ENCODE peak calls at places on chromosomes 7 and 10, in six cellular contexts. M is IMR-90, T is endodermal cell, Y is AG04450, C is cardiac fibroblast, E is left ventricle myocardium inferior. W is an unnamed sample.

GRCh38 chr7:18145160-18145559 is 117.5 kb upstream of the PRPS1L1 start:
- DNase-seq in M (no peak), E (no peak), C (no peak), T (no peak), Y (no peak), W (no peak)

GRCh38 chr10:510415-510881 is 179.0 kb downstream of the DIP2C start:
- DNase-seq in E (peak), M (peak), T (no peak), C (no peak), Y (no peak), W (no peak)

GRCh38 chr7:155378580-155378934 is 79.4 kb upstream of the EN2 start:
- DNase-seq in M (no peak), C (no peak), Y (no peak), E (no peak), T (no peak), W (no peak)

GRCh38 chr10:74981831-74982633 is 129.4 kb upstream of the SAMD8 start:
- DNase-seq in C (no peak), T (no peak), E (no peak), Y (no peak), M (no peak), W (no peak)

GRCh38 chr10:94292448-94293118 is 70.2 kb downstream of the NOC3L start:
- DNase-seq in M (peak), T (no peak), C (peak), Y (no peak), E (peak), W (no peak)

GRCh38 chr7:19051767-19052375 is 65.6 kb downstream of the TWIST1 start:
- DNase-seq in T (peak), C (peak), Y (no peak), M (peak), E (peak), W (no peak)

GRCh38 chr10:78860260-78860914 is 208.4 kb upstream of the ZMIZ1 start:
- DNase-seq in E (no peak), T (no peak), C (no peak), M (no peak), Y (no peak), W (no peak)

GRCh38 chr7:31986878-31987518 is 83.2 kb downstream of the PDE1C start:
- DNase-seq in E (no peak), T (no peak), C (peak), M (peak), Y (peak), W (no peak)

GRCh38 chr7:80039255-80039884 is 95.3 kb upstream of the GNAI1 start:
- DNase-seq in Y (no peak), E (no peak), C (peak), M (peak), T (no peak), W (no peak)

GRCh38 chr7:81175291-81175942 is 256.6 kb upstream of the SEMA3C start:
- DNase-seq in E (no peak), T (no peak), C (no peak), Y (no peak), M (no peak), W (no peak)

GRCh38 chr7:147756290-147756689 is 834.3 kb upstream of the C7orf33 start:
- DNase-seq in C (no peak), M (no peak), E (no peak), Y (no peak), T (no peak), W (no peak)

GRCh38 chr10:9234191-9234590 is 1179.7 kb downstream of the GATA3 start:
- DNase-seq in E (no peak), M (no peak), C (no peak), T (no peak), Y (no peak), W (no peak)

GRCh38 chr10:58010076-58010475 is 257.6 kb downstream of the IPMK start:
- DNase-seq in Y (no peak), C (no peak), M (no peak), T (no peak), E (no peak), W (no peak)

GRCh38 chr10:114356786-114357588 is 47.3 kb downstream of the AFAP1L2 start:
- DNase-seq in E (no peak), M (peak), T (no peak), C (peak), Y (peak), W (no peak)

GRCh38 chr10:101091546-101092290 is 29.9 kb downstream of the KAZALD1 start:
- DNase-seq in E (no peak), M (no peak), C (peak), Y (no peak), T (no peak), W (no peak)

GRCh38 chr7:149620961-149621360 is 123.4 kb upstream of the ZNF746 start:
- DNase-seq in M (no peak), Y (no peak), T (no peak), C (no peak), E (no peak), W (no peak)

GRCh38 chr10:89086801-89087513 is 96.4 kb downstream of the FAS start:
- DNase-seq in Y (peak), M (peak), E (peak), C (peak), T (peak), W (peak)

GRCh38 chr10:75924309-75924920 is 493.0 kb downstream of the LRMDA start:
- DNase-seq in M (no peak), C (no peak), Y (no peak), E (no peak), T (peak), W (no peak)

GRCh38 chr10:102775201-102775972 is 31.6 kb downstream of the WBP1L start:
- DNase-seq in C (peak), M (peak), E (peak), Y (no peak), T (no peak), W (peak)

GRCh38 chr10:71688256-71688655 is 31.3 kb downstream of the C10orf105 start:
- DNase-seq in C (no peak), M (no peak), E (no peak), Y (no peak), T (no peak), W (no peak)

GRCh38 chr10:92690211-92691041 is 671 bp downstream of the HHEX start:
- DNase-seq in T (peak), C (peak), Y (no peak), M (peak), E (peak), W (no peak)

GRCh38 chr7:10536561-10536960 is 437.1 kb upstream of the PHF14 start:
- DNase-seq in C (no peak), Y (no peak), T (no peak), E (no peak), M (no peak), W (no peak)

GRCh38 chr7:15723840-15724239 is 37.4 kb upstream of the MEOX2 start:
- DNase-seq in Y (no peak), C (no peak), E (no peak), M (no peak), T (no peak), W (no peak)

GRCh38 chr10:2921956-2922680 is 145.2 kb upstream of the PFKP start:
- DNase-seq in T (peak), E (no peak), C (peak), M (peak), Y (no peak), W (no peak)

GRCh38 chr7:157499121-157499834 is 162.5 kb downstream of the DNAJB6 start:
- DNase-seq in M (no peak), T (peak), C (no peak), E (peak), Y (no peak), W (no peak)

GRCh38 chr10:49361178-49361554 is 34.7 kb downstream of the DRGX start:
- DNase-seq in Y (no peak), C (no peak), T (no peak), M (no peak), E (no peak), W (no peak)

GRCh38 chr10:63780075-63780474 is 258.9 kb downstream of the REEP3 start:
- DNase-seq in C (no peak), E (no peak), T (no peak), Y (no peak), M (no peak), W (no peak)

GRCh38 chr7:92695308-92696261 is 105.4 kb upstream of the FAM133B start:
- DNase-seq in T (peak), E (peak), C (peak), M (peak), Y (peak), W (peak)

GRCh38 chr7:44396931-44397525 is 71.6 kb upstream of the CAMK2B start:
- DNase-seq in Y (peak), M (peak), T (peak), C (peak), E (no peak), W (no peak)

GRCh38 chr10:102654566-102654965 is 10.3 kb downstream of the TRIM8 start:
- DNase-seq in E (no peak), C (no peak), M (no peak), T (no peak), Y (no peak), W (no peak)

GRCh38 chr10:61172182-61172926 is 228.4 kb upstream of the RHOBTB1 start:
- DNase-seq in T (no peak), Y (no peak), M (no peak), E (no peak), C (no peak), W (no peak)

GRCh38 chr7:157514746-157515145 is 177.9 kb downstream of the DNAJB6 start:
- DNase-seq in E (no peak), C (no peak), T (no peak), Y (no peak), M (no peak), W (no peak)

GRCh38 chr7:39702133-39702532 is 78.8 kb downstream of the RALA start:
- DNase-seq in E (no peak), Y (peak), M (peak), C (no peak), T (no peak), W (no peak)

GRCh38 chr10:30980951-30981616 is 50.6 kb downstream of the ZNF438 start:
- DNase-seq in E (peak), C (peak), M (peak), T (no peak), Y (no peak), W (peak)

GRCh38 chr10:58456180-58456579 is 56.5 kb upstream of the BICC1 start:
- DNase-seq in E (no peak), T (no peak), M (no peak), Y (no peak), C (no peak), W (no peak)

GRCh38 chr10:36801660-36802059 is 323.7 kb upstream of the ANKRD30A start:
- DNase-seq in E (no peak), T (no peak), C (no peak), M (no peak), Y (no peak), W (no peak)

GRCh38 chr10:124125305-124126116 is 32.1 kb upstream of the CHST15 start:
- DNase-seq in C (peak), T (peak), Y (no peak), M (no peak), E (no peak), W (no peak)

DNA sequence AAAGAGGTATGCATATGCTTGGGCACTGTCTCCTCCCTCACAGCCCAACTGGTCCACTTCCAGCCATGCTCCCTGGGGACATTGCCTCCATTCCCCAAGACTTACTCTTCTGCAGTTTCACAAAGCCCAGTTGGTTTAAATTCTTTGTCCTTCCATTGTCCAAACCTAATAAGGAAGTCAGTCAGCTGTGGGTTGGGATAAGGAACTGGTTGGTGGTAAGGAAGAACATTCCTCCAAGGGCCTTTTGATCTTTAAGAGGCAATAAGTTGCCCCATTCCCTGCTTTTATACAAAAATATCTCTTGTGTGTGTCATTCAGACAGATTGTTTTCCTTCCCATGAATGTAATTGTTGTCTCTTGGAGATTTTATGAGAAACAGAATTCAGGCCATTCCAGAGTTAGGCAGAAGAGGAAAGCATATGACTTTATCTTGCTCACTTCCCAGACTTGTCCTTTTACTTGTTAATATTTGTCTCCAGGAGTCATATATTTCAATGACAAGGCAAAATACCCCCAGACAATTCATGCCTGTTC is 673.7 kb downstream of the SUGCT start:
- DNase-seq in M (peak), T (no peak), E (no peak), C (peak), Y (peak), W (peak)
- H3K4me3 ChIP-seq in M (no peak), T (no peak), E (no peak), C (no peak), Y (no peak), W (no peak)

DNA sequence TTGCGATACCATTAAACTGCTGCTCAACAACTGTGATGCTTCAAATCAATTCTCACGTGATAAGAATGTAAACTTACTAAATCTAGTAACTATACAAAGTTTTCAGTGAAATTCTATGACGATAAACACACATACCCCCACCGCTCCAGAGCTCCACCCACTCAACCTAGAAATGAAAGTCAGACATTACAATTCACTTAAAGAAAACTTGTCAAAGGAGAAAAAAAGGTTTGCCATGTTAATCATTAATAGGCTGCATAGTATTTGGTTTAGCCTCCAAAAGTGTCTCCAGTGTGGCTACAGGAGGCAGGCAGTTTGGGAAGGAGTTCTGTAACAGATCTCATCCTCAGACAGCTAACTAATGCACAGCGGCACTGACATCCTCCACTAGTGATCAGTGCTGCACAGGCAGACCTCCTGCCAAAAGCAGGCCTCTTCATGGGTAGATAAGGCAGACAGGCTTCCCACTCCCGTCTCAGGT is 3.1 kb downstream of the HERPUD2 start:
- DNase-seq in M (peak), Y (no peak), E (no peak), T (no peak), C (peak), W (no peak)
- H3K4me3 ChIP-seq in M (peak), Y (peak), E (peak), T (peak), C (peak), W (no peak)

GRCh38 chr7:45917064-45917463 is 4.0 kb downstream of the IGFBP3 start:
- DNase-seq in E (no peak), T (no peak), M (no peak), Y (no peak), C (no peak), W (no peak)

GRCh38 chr7:45915606-45916005 is 5.5 kb downstream of the IGFBP3 start:
- DNase-seq in Y (no peak), E (no peak), C (peak), T (no peak), M (peak), W (no peak)

GRCh38 chr7:45918556-45918955 is 2.5 kb downstream of the IGFBP3 start:
- DNase-seq in M (no peak), Y (no peak), T (peak), C (no peak), E (no peak), W (no peak)

GRCh38 chr7:45919231-45919825 is 1.7 kb downstream of the IGFBP3 start:
- DNase-seq in E (no peak), Y (no peak), C (no peak), M (no peak), T (no peak), W (no peak)

GRCh38 chr7:45917658-45918057 is 3.4 kb downstream of the IGFBP3 start:
- DNase-seq in M (peak), T (peak), C (peak), E (peak), Y (no peak), W (no peak)
- H3K4me3 ChIP-seq in M (peak), T (no peak), C (no peak), E (peak), Y (peak), W (peak)

GRCh38 chr7:158587425-158588084 is at the start of gene PTPRN2:
- DNase-seq in C (peak), Y (peak), E (peak), M (peak), T (peak), W (no peak)

GRCh38 chr7:158584392-158584791 is 3.2 kb downstream of the PTPRN2 start:
- DNase-seq in C (no peak), Y (no peak), T (no peak), E (no peak), M (no peak), W (no peak)

GRCh38 chr7:158586499-158587191 is 978 bp downstream of the PTPRN2 start:
- DNase-seq in T (no peak), Y (no peak), C (no peak), E (no peak), M (no peak), W (no peak)

GRCh38 chr7:158583810-158584209 is 3.8 kb downstream of the PTPRN2 start:
- DNase-seq in M (no peak), Y (no peak), C (no peak), E (no peak), T (no peak), W (no peak)

DNA sequence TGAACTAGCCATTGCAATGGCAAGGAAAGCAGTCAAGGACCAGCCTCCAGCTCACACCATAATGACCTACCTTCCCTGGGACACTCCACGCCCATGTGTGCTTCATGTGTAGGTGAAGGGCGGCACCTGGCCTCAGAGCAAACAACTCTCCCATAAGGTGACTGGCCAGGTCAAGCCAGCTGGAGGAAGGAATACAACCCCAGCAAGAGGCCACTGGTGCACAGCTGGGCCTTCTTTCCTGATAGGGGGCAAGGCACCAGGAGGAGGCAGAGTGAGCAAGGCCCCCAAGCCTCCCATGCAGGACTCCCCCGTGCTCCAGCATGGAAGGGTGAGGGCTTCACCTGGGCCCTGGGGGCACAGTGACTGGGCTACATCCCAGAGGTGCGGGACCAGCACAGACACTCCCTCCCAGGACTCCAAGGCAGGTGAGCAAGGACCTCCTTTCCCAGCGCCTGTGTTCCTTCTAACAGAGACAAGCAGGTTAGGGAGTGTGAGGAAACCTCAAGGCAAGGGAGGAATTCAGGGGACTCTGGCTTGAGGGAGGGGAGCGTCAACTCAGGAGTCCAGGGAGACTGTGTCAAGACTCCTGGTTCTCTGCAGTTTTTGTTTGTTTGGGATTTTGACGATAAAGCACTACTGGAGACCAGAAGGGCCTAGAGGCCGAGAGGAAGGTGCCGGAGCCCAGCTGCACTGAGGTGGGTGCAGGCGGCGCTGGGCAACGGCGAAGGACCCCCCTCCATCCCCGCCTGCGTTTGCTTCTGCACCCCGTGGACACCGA is 1.7 kb downstream of the PTPRN2 start:
- DNase-seq in Y (no peak), C (no peak), T (no peak), E (no peak), M (no peak), W (no peak)
- H3K4me3 ChIP-seq in Y (no peak), C (no peak), T (no peak), E (peak), M (no peak), W (no peak)

GRCh38 chr7:106715730-106716129 is 54.8 kb upstream of the CCDC71L start:
- DNase-seq in E (no peak), T (no peak), C (no peak), Y (no peak), M (no peak), W (no peak)

GRCh38 chr7:106720641-106721040 is 59.7 kb upstream of the CCDC71L start:
- DNase-seq in Y (no peak), T (no peak), C (no peak), E (no peak), M (no peak), W (no peak)

GRCh38 chr7:106721816-106722785 is 61.1 kb upstream of the CCDC71L start:
- DNase-seq in T (no peak), Y (no peak), M (peak), E (no peak), C (peak), W (no peak)

GRCh38 chr7:106717254-106717996 is 56.5 kb upstream of the CCDC71L start:
- DNase-seq in C (peak), Y (no peak), E (no peak), T (no peak), M (peak), W (no peak)

GRCh38 chr7:106717997-106718871 is 57.3 kb upstream of the CCDC71L start:
- DNase-seq in E (no peak), M (peak), T (peak), C (peak), Y (peak), W (peak)
- H3K4me3 ChIP-seq in E (no peak), M (no peak), T (peak), C (no peak), Y (no peak), W (no peak)

GRCh38 chr7:6435486-6436384 is 12.0 kb downstream of the DAGLB start:
- DNase-seq in Y (peak), M (peak), T (peak), E (peak), C (peak), W (no peak)
- H3K4me3 ChIP-seq in Y (no peak), M (no peak), T (no peak), E (peak), C (no peak), W (no peak)

DNA sequence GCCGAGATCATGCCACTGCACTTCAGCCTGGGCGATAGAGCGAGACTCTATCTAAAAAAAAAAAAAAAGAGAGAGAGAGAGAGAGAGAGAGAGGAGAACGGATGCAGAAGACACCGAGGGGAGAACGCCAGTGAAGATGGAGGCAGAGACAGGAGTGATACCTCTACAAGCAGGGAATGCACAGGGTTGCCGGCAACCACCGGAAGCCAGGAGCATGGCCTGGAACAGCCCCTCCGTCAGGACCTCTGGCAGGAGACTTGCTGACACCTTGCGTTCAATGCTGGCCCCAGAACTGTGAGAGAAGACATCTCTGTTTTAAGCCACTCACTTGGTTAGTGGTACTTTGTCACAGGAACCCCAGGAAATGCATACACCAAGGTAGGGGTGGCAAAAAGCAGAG is 38.1 kb upstream of the DUSP5 start:
- DNase-seq in E (no peak), Y (no peak), M (no peak), T (no peak), C (no peak), W (no peak)
- H3K4me3 ChIP-seq in E (no peak), Y (no peak), M (no peak), T (no peak), C (no peak), W (no peak)

W was measured in skeletal muscle cell.